ENCODE peak calls at places on chromosome 10, in ten cellular contexts. V is CD4-positive, alpha-beta T cell; C is suprapubic skin; K is right lobe of liver; U is SK-N-SH; X is GM20000; E is A549; J is endothelial cell; Y is cardiac muscle cell; G is dorsolateral prefrontal cortex. W is an unnamed sample.

GRCh38 chr10:128059266-128059850 is 66.9 kb downstream of the MKI67 start:
- DNase-seq in V (no peak), C (peak), K (no peak), U (no peak), X (no peak), E (no peak), J (no peak), Y (no peak), G (peak), W (no peak)

GRCh38 chr10:97916586-97916985 is 66.9 kb downstream of the GOLGA7B start:
- DNase-seq in V (no peak), C (no peak), K (no peak), U (no peak), X (no peak), E (no peak), J (no peak), Y (no peak), G (peak), W (no peak)

GRCh38 chr10:71726673-71727428 is 7.3 kb upstream of the C10orf105 start:
- DNase-seq in V (peak), C (no peak), K (no peak), U (no peak), X (peak), E (no peak), J (no peak), Y (no peak), G (no peak), W (no peak)

GRCh38 chr10:93742633-93743349 is 14.9 kb upstream of the LGI1 start:
- DNase-seq in V (no peak), C (no peak), K (no peak), U (no peak), X (no peak), E (no peak), J (no peak), Y (peak), G (no peak), W (peak)

GRCh38 chr10:84397735-84398144 is 69.4 kb downstream of the CCSER2 start:
- DNase-seq in V (no peak), C (no peak), K (no peak), U (no peak), X (no peak), E (no peak), J (no peak), Y (no peak), G (no peak), W (no peak)

GRCh38 chr10:11144626-11145497 is 127.2 kb downstream of the CELF2 start:
- DNase-seq in V (no peak), C (no peak), K (no peak), U (no peak), X (no peak), E (no peak), J (no peak), Y (no peak), G (no peak), W (no peak)

GRCh38 chr10:125005312-125006187 is 63.6 kb downstream of the ZRANB1 start:
- DNase-seq in V (no peak), C (peak), K (no peak), U (peak), X (no peak), E (no peak), J (no peak), Y (no peak), G (peak), W (no peak)

GRCh38 chr10:96440257-96441125 is 73.2 kb downstream of the TLL2 start:
- DNase-seq in V (no peak), C (no peak), K (no peak), U (peak), X (no peak), E (no peak), J (no peak), Y (no peak), G (no peak), W (no peak)

GRCh38 chr10:32687546-32687945 is 241.6 kb downstream of the CCDC7 start:
- DNase-seq in V (no peak), C (no peak), K (no peak), U (no peak), X (no peak), E (no peak), J (no peak), Y (no peak), G (no peak), W (no peak)

GRCh38 chr10:124077216-124077615 is 16.2 kb downstream of the CHST15 start:
- DNase-seq in V (no peak), C (no peak), K (no peak), U (peak), X (no peak), E (no peak), J (no peak), Y (no peak), G (no peak), W (no peak)

GRCh38 chr10:35058134-35058533 is 32.0 kb downstream of the CUL2 start:
- DNase-seq in V (no peak), C (no peak), K (no peak), U (no peak), X (peak), E (peak), J (no peak), Y (peak), G (no peak), W (no peak)

GRCh38 chr10:115706482-115707076 is 566.4 kb downstream of the GFRA1 start:
- DNase-seq in V (no peak), C (no peak), K (no peak), U (peak), X (no peak), E (no peak), J (no peak), Y (peak), G (no peak), W (no peak)

GRCh38 chr10:105797234-105797890 is 1156.3 kb downstream of the SORCS3 start:
- DNase-seq in V (no peak), C (no peak), K (peak), U (peak), X (peak), E (peak), J (no peak), Y (peak), G (no peak), W (no peak)

GRCh38 chr10:73798087-73798486 is 12.7 kb downstream of the ZSWIM8 start:
- DNase-seq in V (no peak), C (no peak), K (peak), U (no peak), X (no peak), E (no peak), J (no peak), Y (no peak), G (no peak), W (no peak)

GRCh38 chr10:19922236-19922963 is 106.2 kb downstream of the PLXDC2 start:
- DNase-seq in V (no peak), C (no peak), K (no peak), U (no peak), X (no peak), E (no peak), J (no peak), Y (peak), G (no peak), W (no peak)

GRCh38 chr10:72445851-72446250 is 91.1 kb upstream of the DNAJB12 start:
- DNase-seq in V (no peak), C (no peak), K (no peak), U (no peak), X (no peak), E (no peak), J (no peak), Y (no peak), G (no peak), W (no peak)

GRCh38 chr10:11560076-11560709 is 51.3 kb downstream of the USP6NL start:
- DNase-seq in V (no peak), C (no peak), K (no peak), U (no peak), X (peak), E (no peak), J (no peak), Y (peak), G (no peak), W (no peak)

GRCh38 chr10:122854648-122855047 is 9.0 kb upstream of the CUZD1 start:
- DNase-seq in V (no peak), C (no peak), K (no peak), U (no peak), X (no peak), E (peak), J (no peak), Y (peak), G (no peak), W (no peak)

GRCh38 chr10:11794566-11794965 is 28.6 kb upstream of the PROSER2 start:
- DNase-seq in V (no peak), C (no peak), K (no peak), U (no peak), X (no peak), E (peak), J (no peak), Y (no peak), G (no peak), W (no peak)

GRCh38 chr10:130136214-130137076 is at the start of gene GLRX3:
- DNase-seq in V (peak), C (peak), K (peak), U (peak), X (peak), E (peak), J (peak), Y (peak), G (peak), W (peak)

GRCh38 chr10:6721480-6721879 is 141.4 kb upstream of the PRKCQ start:
- DNase-seq in V (no peak), C (peak), K (no peak), U (peak), X (no peak), E (peak), J (peak), Y (peak), G (no peak), W (no peak)
- TF ChIP-seq CTCF in V (no peak), C (no peak), K (no peak), U (peak), X (no peak), E (peak), J (no peak), Y (peak), G (no peak), W (no peak)

GRCh38 chr10:43338117-43338516 is 33.3 kb upstream of the FXYD4 start:
- DNase-seq in V (no peak), C (no peak), K (no peak), U (peak), X (no peak), E (no peak), J (no peak), Y (no peak), G (no peak), W (no peak)
- TF ChIP-seq CTCF in V (no peak), C (no peak), K (no peak), U (no peak), X (no peak), E (no peak), J (peak), Y (no peak), G (no peak), W (no peak)

GRCh38 chr10:16989826-16990293 is 139.8 kb downstream of the CUBN start:
- DNase-seq in V (no peak), C (no peak), K (no peak), U (no peak), X (no peak), E (no peak), J (no peak), Y (no peak), G (no peak), W (no peak)

GRCh38 chr10:16991011-16991410 is 138.6 kb downstream of the CUBN start:
- DNase-seq in V (no peak), C (no peak), K (no peak), U (no peak), X (no peak), E (no peak), J (no peak), Y (no peak), G (no peak), W (no peak)

GRCh38 chr10:16995867-16996529 is 133.6 kb downstream of the CUBN start:
- DNase-seq in V (no peak), C (no peak), K (no peak), U (no peak), X (no peak), E (no peak), J (peak), Y (peak), G (no peak), W (no peak)

GRCh38 chr10:16992611-16993119 is 136.9 kb downstream of the CUBN start:
- DNase-seq in V (no peak), C (no peak), K (no peak), U (no peak), X (no peak), E (no peak), J (no peak), Y (peak), G (no peak), W (no peak)

GRCh38 chr10:16993186-16993585 is 136.4 kb downstream of the CUBN start:
- DNase-seq in V (no peak), C (no peak), K (no peak), U (no peak), X (no peak), E (no peak), J (no peak), Y (no peak), G (no peak), W (no peak)
- TF ChIP-seq CTCF in V (no peak), C (no peak), K (no peak), U (no peak), X (no peak), E (no peak), J (no peak), Y (no peak), G (no peak), W (no peak)

GRCh38 chr10:85421421-85421820 is 945.2 kb downstream of the GRID1 start:
- DNase-seq in V (no peak), C (no peak), K (no peak), U (no peak), X (no peak), E (no peak), J (no peak), Y (no peak), G (no peak), W (no peak)

DNA sequence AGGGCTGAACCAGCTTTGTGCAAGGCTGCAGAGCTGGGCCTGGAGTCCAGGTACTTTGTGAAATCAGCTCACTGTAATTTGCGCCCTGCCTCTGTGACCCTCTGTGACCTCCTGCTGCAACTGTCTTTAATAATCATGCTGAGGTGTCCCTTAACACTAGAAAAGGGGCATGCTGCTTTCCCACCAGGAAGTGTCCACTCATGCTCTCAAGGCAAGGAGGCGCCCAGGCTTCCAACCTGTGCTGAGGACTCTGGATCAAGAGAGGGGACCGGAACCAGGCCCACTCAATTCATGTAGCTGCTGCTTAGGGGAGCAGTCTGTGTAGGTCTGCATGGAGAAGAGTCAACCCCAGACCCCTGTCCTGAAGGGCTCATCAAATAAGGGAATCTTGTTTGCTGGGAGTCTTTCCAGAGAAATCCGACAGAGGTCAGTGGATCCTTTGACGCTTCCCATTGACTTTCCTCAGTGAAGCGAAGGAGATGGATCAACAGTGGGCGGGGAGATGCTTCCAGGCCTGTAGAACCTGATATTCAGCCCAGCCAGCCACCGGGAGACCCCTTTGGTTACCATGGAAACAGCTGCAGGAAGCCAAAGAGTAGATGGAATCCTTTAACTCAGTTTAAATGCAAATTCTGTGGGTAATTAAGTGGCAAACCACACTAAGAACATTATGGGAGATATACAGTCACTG is 945.9 kb downstream of the GRID1 start:
- DNase-seq in V (no peak), C (no peak), K (no peak), U (no peak), X (no peak), E (no peak), J (no peak), Y (no peak), G (no peak), W (no peak)
- TF ChIP-seq CTCF in V (no peak), C (no peak), K (no peak), U (no peak), X (no peak), E (no peak), J (no peak), Y (no peak), G (no peak), W (no peak)

DNA sequence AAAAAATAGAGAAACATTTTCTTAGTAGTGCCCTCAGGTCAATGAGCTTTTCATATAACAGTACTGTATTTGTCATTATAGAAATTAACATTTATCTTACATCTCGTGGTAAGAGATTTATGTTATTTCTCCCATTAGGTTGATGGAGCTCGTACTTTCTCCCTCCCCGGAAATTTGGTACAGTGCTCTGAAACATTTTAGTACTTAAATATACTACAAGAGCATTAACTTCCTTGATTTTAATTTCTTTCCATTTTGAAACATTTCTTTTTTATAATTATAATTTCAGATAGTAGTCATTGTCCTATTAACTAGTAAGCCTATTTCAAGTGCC is 205.4 kb downstream of the MBL2 start:
- DNase-seq in V (no peak), C (no peak), K (no peak), U (no peak), X (no peak), E (no peak), J (no peak), Y (no peak), G (no peak), W (no peak)
- TF ChIP-seq CTCF in V (no peak), C (no peak), K (no peak), U (no peak), X (no peak), E (peak), J (no peak), Y (no peak), G (no peak), W (no peak)

GRCh38 chr10:24383681-24384106 is 174.8 kb downstream of the KIAA1217 start:
- DNase-seq in V (no peak), C (peak), K (peak), U (peak), X (peak), E (peak), J (peak), Y (peak), G (peak), W (no peak)
- TF ChIP-seq CTCF in V (no peak), C (peak), K (peak), U (peak), X (no peak), E (peak), J (peak), Y (peak), G (peak), W (no peak)

DNA sequence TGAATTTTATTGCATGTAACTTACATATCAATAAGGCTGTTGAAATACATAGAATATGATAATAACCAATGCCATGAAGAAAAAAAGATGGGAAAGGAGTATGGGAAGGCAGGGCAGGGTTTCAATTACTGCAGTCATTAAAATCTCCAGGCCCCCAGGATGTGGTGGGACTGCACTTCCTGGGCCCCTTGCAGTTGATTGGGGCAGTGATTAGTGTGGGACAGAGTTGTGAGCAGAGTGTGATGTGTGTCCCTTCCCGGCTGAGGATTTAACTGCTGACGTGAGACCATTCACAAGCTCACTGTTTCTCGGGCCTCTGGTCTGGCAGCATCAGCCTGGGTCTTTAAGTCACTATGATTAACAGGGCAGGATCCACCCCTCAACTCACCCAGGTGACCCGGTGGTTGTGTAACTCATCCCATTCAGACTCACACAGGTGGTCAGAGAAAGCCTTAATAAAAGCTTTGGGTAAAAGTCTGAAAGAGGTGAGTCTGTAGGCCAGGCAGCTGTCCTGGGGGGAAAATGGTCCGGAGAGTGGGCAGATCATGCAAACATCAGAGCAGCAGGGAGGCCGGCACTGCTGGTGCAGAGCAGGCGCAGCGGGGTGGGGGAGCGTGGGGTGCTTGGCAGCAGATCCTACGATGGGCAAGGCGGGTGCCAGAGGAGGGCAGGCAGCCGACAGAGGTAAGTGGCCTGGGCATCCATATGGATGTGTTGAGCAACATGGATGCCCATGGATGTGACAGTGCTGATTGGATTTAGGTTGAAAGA is 36.3 kb upstream of the WDFY4 start:
- DNase-seq in V (no peak), C (no peak), K (no peak), U (no peak), X (no peak), E (no peak), J (no peak), Y (no peak), G (no peak), W (no peak)
- TF ChIP-seq CTCF in V (no peak), C (no peak), K (no peak), U (no peak), X (no peak), E (no peak), J (no peak), Y (no peak), G (no peak), W (no peak)